ENCODE peak calls at places on chromosomes 4 and X, in four cellular contexts. P, B, F and K are unnamed samples.

GRCh38 chrX:39261446-39262147 is 460.3 kb downstream of the MID1IP1 start:
- DNase-seq in P (peak), B (no peak), F (no peak), K (peak)

GRCh38 chr4:130689182-130689581 is 1593.2 kb downstream of the C4orf33 start:
- DNase-seq in P (peak), B (no peak), F (no peak), K (no peak)

GRCh38 chr4:119314356-119314755 is 7.6 kb downstream of the FABP2 start:
- DNase-seq in P (peak), B (no peak), F (no peak), K (peak)

GRCh38 chr4:7026107-7026506 is 17.1 kb upstream of the TADA2B start:
- DNase-seq in P (no peak), B (no peak), F (no peak), K (no peak)

GRCh38 chr4:176889776-176890175 is 97.1 kb upstream of the VEGFC start:
- DNase-seq in P (no peak), B (no peak), F (no peak), K (no peak)

GRCh38 chrX:153927936-153928760 is 2.1 kb upstream of the ARHGAP4 start:
- DNase-seq in P (peak), B (peak), F (peak), K (peak)

GRCh38 chr4:109469915-109470314 is 36.3 kb downstream of the SEC24B start:
- DNase-seq in P (no peak), B (no peak), F (no peak), K (no peak)

GRCh38 chr4:8847331-8847730 is 24.3 kb downstream of the HMX1 start:
- DNase-seq in P (no peak), B (no peak), F (no peak), K (no peak)

GRCh38 chr4:183422962-183423653 is 21.3 kb upstream of the CDKN2AIP start:
- DNase-seq in P (peak), B (no peak), F (no peak), K (peak)

GRCh38 chr4:21198683-21199082 is 498.4 kb downstream of the PACRGL start:
- DNase-seq in P (no peak), B (no peak), F (no peak), K (no peak)

GRCh38 chrX:132004728-132005127 is 18.4 kb upstream of the STK26 start:
- DNase-seq in P (no peak), B (no peak), F (no peak), K (peak)

GRCh38 chrX:74613350-74614192 is 853 bp downstream of the RLIM start:
- DNase-seq in P (peak), B (no peak), F (no peak), K (peak)

GRCh38 chrX:3811331-3812311 is 98.2 kb upstream of the PRKX start:
- DNase-seq in P (peak), B (no peak), F (peak), K (no peak)

GRCh38 chr4:4694296-4694772 is 152.5 kb upstream of the STX18 start:
- DNase-seq in P (peak), B (no peak), F (no peak), K (no peak)

GRCh38 chr4:76012388-76012801 is 5.1 kb upstream of the CXCL9 start:
- DNase-seq in P (peak), B (peak), F (no peak), K (no peak)
- H3K27ac ChIP-seq in P (peak), B (peak), F (peak), K (peak)

GRCh38 chrX:56563231-56564116 is at the start of gene UBQLN2:
- DNase-seq in P (peak), B (peak), F (no peak), K (peak)
- TF ChIP-seq CTCF in P (peak), B (peak), F (no peak), K (peak)

DNA sequence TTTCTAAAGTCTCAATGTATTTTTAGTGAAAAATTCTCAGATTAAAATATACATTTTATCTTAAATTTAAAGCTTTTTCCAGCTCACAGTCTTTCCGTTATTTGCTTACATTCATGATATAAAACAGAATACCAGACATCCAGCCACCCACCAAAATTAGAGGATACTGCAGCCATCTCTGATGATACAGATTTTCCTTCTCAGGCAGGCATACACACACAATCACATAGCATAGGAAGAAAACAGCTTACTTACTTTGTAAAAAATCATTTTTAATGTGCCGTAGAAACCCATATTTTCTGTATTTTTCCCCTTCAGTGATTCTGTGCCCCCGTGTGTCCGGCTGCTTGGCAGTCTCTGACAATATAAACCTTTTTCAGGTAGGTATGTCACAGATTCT is 183.7 kb downstream of the FBXW7 start:
- DNase-seq in P (no peak), B (no peak), F (no peak), K (no peak)
- H3K27ac ChIP-seq in P (peak), B (peak), F (peak), K (peak)

GRCh38 chr4:2755821-2756690 is at the start of gene TNIP2:
- DNase-seq in P (peak), B (peak), F (no peak), K (peak)
- TF ChIP-seq CTCF in P (peak), B (peak), F (peak), K (peak)